ENCODE peak calls at places on chromosomes 4 and X, in six cellular contexts. Y is mammary epithelial cell, D is pancreas, Z is heart left ventricle, Q is neural progenitor cell, E is spleen. L is an unnamed sample. For H3K36me3, the result is how much of the 10 kb centered on the place peaks cover.

GRCh38 chr4:121876976-121877773 is 6.9 kb upstream of the BBS7 start:
- DNase-seq in E (no peak), Z (no peak), D (no peak), Q (peak), Y (no peak), L (no peak)

GRCh38 chr4:67291639-67292038 is 253.7 kb downstream of the CENPC start:
- DNase-seq in Y (no peak), D (no peak), Q (no peak), Z (no peak), E (no peak), L (no peak)

GRCh38 chr4:82431026-82431745 is 796 bp downstream of the ENOPH1 start:
- DNase-seq in Q (no peak), Z (peak), D (peak), Y (peak), E (peak), L (peak)

GRCh38 chr4:71456841-71457240 is 118.0 kb downstream of the SLC4A4 start:
- DNase-seq in Y (peak), Q (no peak), E (no peak), D (no peak), Z (no peak), L (no peak)

GRCh38 chr4:89268572-89269180 is 38.9 kb downstream of the GPRIN3 start:
- DNase-seq in Y (no peak), D (no peak), E (no peak), Q (no peak), Z (no peak), L (no peak)

GRCh38 chr4:123359449-123360306 is 36.9 kb upstream of the SPRY1 start:
- DNase-seq in Y (no peak), Z (no peak), Q (no peak), D (no peak), E (no peak), L (no peak)

GRCh38 chr4:98671131-98671530 is 12.7 kb upstream of the TSPAN5 start:
- DNase-seq in Y (no peak), Z (no peak), Q (no peak), E (no peak), D (no peak), L (no peak)

GRCh38 chr4:40190880-40191815 is 5.7 kb upstream of the RHOH start:
- DNase-seq in E (no peak), Q (no peak), D (no peak), Z (no peak), Y (no peak), L (no peak)

GRCh38 chrX:150012647-150013046 is 74.4 kb upstream of the EOLA2 start:
- DNase-seq in E (no peak), Z (no peak), Y (no peak), D (no peak), Q (no peak), L (no peak)

GRCh38 chr4:124203613-124204284 is 508.8 kb downstream of the ANKRD50 start:
- DNase-seq in Q (no peak), D (no peak), E (no peak), Z (no peak), Y (no peak), L (no peak)

GRCh38 chr4:154559141-154559841 is 3.5 kb upstream of the FGB start:
- DNase-seq in Y (peak), D (no peak), Z (no peak), E (no peak), Q (peak), L (no peak)

GRCh38 chr4:109298279-109299010 is 4.0 kb downstream of the COL25A1 start:
- DNase-seq in E (no peak), Y (no peak), Q (peak), D (no peak), Z (no peak), L (no peak)
- TF ChIP-seq CTCF in E (no peak), Y (peak), Q (peak), D (peak), Z (peak), L (peak)

DNA sequence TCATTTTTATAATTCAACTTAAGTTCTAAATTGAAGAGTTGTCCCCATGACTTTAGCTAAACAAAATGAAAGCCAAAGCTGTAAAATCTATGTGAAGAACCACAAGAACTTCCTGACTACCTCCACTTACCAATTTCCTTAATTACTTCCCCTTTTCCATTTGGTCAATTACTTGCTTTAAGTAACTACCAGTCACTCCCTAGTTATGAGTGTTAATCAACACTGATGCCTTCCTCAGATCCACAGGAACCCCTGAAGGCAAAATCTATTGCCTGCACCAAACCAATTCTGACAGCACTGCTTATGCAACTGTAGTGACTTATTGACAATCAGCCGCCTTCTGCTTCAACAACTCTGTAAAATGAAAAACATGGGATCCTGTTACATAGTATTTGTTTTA is 10.5 kb downstream of the RBMX start:
- DNase-seq in Z (no peak), E (no peak), Y (no peak), D (no peak), Q (no peak), L (no peak)
- H3K36me3 ChIP-seq in Z (under half), E (under half), Y (under half), D (under half), Q (under half), L (half or more)

GRCh38 chr4:153275380-153276276 is 68.9 kb upstream of the MND1 start:
- DNase-seq in Q (no peak), Z (no peak), D (no peak), Y (no peak), E (no peak), L (no peak)
- TF ChIP-seq CTCF in Q (no peak), Z (no peak), D (no peak), Y (no peak), E (no peak), L (no peak)

GRCh38 chr4:528296-528695 is 29.3 kb downstream of the PIGG start:
- DNase-seq in E (peak), Q (no peak), Z (no peak), D (no peak), Y (no peak), L (no peak)
- H3K36me3 ChIP-seq in E (half or more), Q (under half), Z (under half), D (under half), Y (under half), L (half or more)

GRCh38 chrX:121763671-121764070 is 716.3 kb downstream of the GLUD2 start:
- DNase-seq in D (no peak), Q (no peak), Y (no peak), Z (no peak), E (no peak), L (no peak)
- TF ChIP-seq CTCF in D (no peak), Q (no peak), Y (no peak), Z (no peak), E (no peak), L (no peak)

GRCh38 chr4:1022739-1023066 is 11.3 kb downstream of the FGFRL1 start:
- DNase-seq in D (no peak), E (no peak), Y (no peak), Q (no peak), Z (no peak), L (no peak)

GRCh38 chr4:1019726-1020470 is 8.5 kb downstream of the FGFRL1 start:
- DNase-seq in D (no peak), Z (no peak), Y (no peak), Q (peak), E (no peak), L (no peak)

GRCh38 chr4:1022051-1022738 is 10.8 kb downstream of the FGFRL1 start:
- DNase-seq in D (no peak), Z (no peak), Q (no peak), E (no peak), Y (no peak), L (no peak)

GRCh38 chr4:1023241-1023640 is 11.8 kb downstream of the FGFRL1 start:
- DNase-seq in Z (no peak), Y (no peak), E (no peak), Q (no peak), D (no peak), L (no peak)

DNA sequence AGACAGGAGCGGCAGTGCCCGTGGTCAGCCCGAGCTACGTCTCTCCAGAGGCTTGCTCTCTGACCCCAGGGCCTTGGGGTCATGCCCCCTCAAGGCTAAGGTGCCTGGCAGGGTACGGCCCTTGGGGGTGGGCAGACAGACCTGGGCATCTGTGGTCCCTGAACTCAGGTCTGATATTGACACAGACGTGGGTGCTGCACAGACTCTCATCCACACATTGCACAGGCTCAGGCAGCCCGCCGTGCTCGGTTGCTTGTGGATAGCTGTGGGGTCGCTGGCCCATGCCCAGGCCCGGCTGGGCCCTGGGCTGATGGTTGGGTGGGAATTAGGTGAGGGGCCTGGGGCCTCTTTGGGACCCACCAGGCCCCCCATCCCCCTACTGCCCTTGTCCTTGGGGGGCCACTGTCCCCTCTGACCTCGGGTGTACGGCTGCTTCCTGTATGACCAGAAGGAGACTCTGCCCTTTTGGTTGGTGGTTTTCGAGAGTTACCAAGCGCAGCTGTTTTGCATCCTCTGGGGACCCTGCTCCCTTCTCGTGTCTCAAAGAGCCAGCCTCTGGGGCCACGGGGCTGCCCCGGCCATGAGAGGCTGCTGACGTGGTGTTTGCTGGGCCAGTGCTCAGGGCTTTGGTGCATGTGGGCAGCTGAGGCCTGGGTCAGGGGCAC is 10.1 kb downstream of the FGFRL1 start:
- DNase-seq in D (no peak), Z (no peak), E (no peak), Q (no peak), Y (no peak), L (no peak)
- H3K36me3 ChIP-seq in D (under half), Z (under half), E (under half), Q (under half), Y (under half), L (under half)